ENCODE peak calls at places on chromosomes 3 and 15, in eight cellular contexts. One of them, this sample, is unnamed. For H3K4me1, the result is how much of the 10 kb centered on the place peaks cover.

GRCh38 chr3:67819447-67819846 is 165.0 kb upstream of the SUCLG2 start:
- DNase-seq in transverse colon: no peak
- DNase-seq in stomach: no peak
- DNase-seq in neuronal stem cell: peak
- DNase-seq in tibial artery: no peak
- DNase-seq in hepatocyte: peak
- DNase-seq in colonic mucosa: no peak
- DNase-seq in IMR-90: no peak
- DNase-seq in this sample: no peak

GRCh38 chr3:152910966-152911365 is 76.0 kb downstream of the P2RY1 start:
- DNase-seq in transverse colon: no peak
- DNase-seq in stomach: no peak
- DNase-seq in neuronal stem cell: no peak
- DNase-seq in tibial artery: no peak
- DNase-seq in hepatocyte: peak
- DNase-seq in colonic mucosa: no peak
- DNase-seq in IMR-90: no peak
- DNase-seq in this sample: no peak

GRCh38 chr15:69056365-69056764 is 41.9 kb downstream of the NOX5 start:
- DNase-seq in transverse colon: no peak
- DNase-seq in stomach: no peak
- DNase-seq in neuronal stem cell: no peak
- DNase-seq in tibial artery: no peak
- DNase-seq in hepatocyte: peak
- DNase-seq in colonic mucosa: no peak
- DNase-seq in IMR-90: no peak
- DNase-seq in this sample: peak

GRCh38 chr3:47356201-47356600 is 24.6 kb upstream of the PTPN23 start:
- DNase-seq in transverse colon: no peak
- DNase-seq in stomach: no peak
- DNase-seq in neuronal stem cell: no peak
- DNase-seq in tibial artery: no peak
- DNase-seq in hepatocyte: no peak
- DNase-seq in colonic mucosa: no peak
- DNase-seq in IMR-90: no peak
- DNase-seq in this sample: no peak

GRCh38 chr3:129057249-129057648 is 3.3 kb upstream of the GP9 start:
- DNase-seq in transverse colon: no peak
- DNase-seq in stomach: no peak
- DNase-seq in neuronal stem cell: no peak
- DNase-seq in tibial artery: no peak
- DNase-seq in hepatocyte: no peak
- DNase-seq in colonic mucosa: no peak
- DNase-seq in IMR-90: no peak
- DNase-seq in this sample: no peak

GRCh38 chr15:88477885-88478284 is 10.4 kb downstream of the MRPS11 start:
- DNase-seq in transverse colon: no peak
- DNase-seq in stomach: no peak
- DNase-seq in neuronal stem cell: no peak
- DNase-seq in tibial artery: no peak
- DNase-seq in hepatocyte: no peak
- DNase-seq in colonic mucosa: no peak
- DNase-seq in IMR-90: no peak
- DNase-seq in this sample: no peak

GRCh38 chr3:165404357-165405042 is 208.3 kb upstream of the SLITRK3 start:
- DNase-seq in transverse colon: no peak
- DNase-seq in stomach: no peak
- DNase-seq in neuronal stem cell: no peak
- DNase-seq in tibial artery: no peak
- DNase-seq in hepatocyte: peak
- DNase-seq in colonic mucosa: no peak
- DNase-seq in IMR-90: no peak
- DNase-seq in this sample: no peak

GRCh38 chr15:85475317-85475701 is 94.9 kb downstream of the AKAP13 start:
- DNase-seq in transverse colon: no peak
- DNase-seq in stomach: no peak
- DNase-seq in neuronal stem cell: no peak
- DNase-seq in tibial artery: no peak
- DNase-seq in hepatocyte: no peak
- DNase-seq in colonic mucosa: no peak
- DNase-seq in IMR-90: no peak
- DNase-seq in this sample: no peak

GRCh38 chr3:112376996-112377395 is 44.0 kb downstream of the CD200 start:
- DNase-seq in transverse colon: no peak
- DNase-seq in stomach: no peak
- DNase-seq in neuronal stem cell: no peak
- DNase-seq in tibial artery: no peak
- DNase-seq in hepatocyte: peak
- DNase-seq in colonic mucosa: no peak
- DNase-seq in IMR-90: peak
- DNase-seq in this sample: no peak

GRCh38 chr15:98725874-98726273 is 77.5 kb downstream of the IGF1R start:
- DNase-seq in transverse colon: peak
- DNase-seq in stomach: peak
- DNase-seq in neuronal stem cell: no peak
- DNase-seq in tibial artery: no peak
- DNase-seq in hepatocyte: no peak
- DNase-seq in colonic mucosa: peak
- DNase-seq in IMR-90: no peak
- DNase-seq in this sample: no peak

GRCh38 chr15:98728107-98728810 is 79.9 kb downstream of the IGF1R start:
- DNase-seq in transverse colon: no peak
- DNase-seq in stomach: no peak
- DNase-seq in neuronal stem cell: no peak
- DNase-seq in tibial artery: no peak
- DNase-seq in hepatocyte: no peak
- DNase-seq in colonic mucosa: no peak
- DNase-seq in IMR-90: no peak
- DNase-seq in this sample: no peak

GRCh38 chr15:98729446-98730042 is 81.2 kb downstream of the IGF1R start:
- DNase-seq in transverse colon: no peak
- DNase-seq in stomach: no peak
- DNase-seq in neuronal stem cell: no peak
- DNase-seq in tibial artery: no peak
- DNase-seq in hepatocyte: no peak
- DNase-seq in colonic mucosa: no peak
- DNase-seq in IMR-90: no peak
- DNase-seq in this sample: peak

GRCh38 chr15:98728811-98729160 is 80.4 kb downstream of the IGF1R start:
- DNase-seq in transverse colon: no peak
- DNase-seq in stomach: no peak
- DNase-seq in neuronal stem cell: no peak
- DNase-seq in tibial artery: no peak
- DNase-seq in hepatocyte: no peak
- DNase-seq in colonic mucosa: no peak
- DNase-seq in IMR-90: no peak
- DNase-seq in this sample: no peak

DNA sequence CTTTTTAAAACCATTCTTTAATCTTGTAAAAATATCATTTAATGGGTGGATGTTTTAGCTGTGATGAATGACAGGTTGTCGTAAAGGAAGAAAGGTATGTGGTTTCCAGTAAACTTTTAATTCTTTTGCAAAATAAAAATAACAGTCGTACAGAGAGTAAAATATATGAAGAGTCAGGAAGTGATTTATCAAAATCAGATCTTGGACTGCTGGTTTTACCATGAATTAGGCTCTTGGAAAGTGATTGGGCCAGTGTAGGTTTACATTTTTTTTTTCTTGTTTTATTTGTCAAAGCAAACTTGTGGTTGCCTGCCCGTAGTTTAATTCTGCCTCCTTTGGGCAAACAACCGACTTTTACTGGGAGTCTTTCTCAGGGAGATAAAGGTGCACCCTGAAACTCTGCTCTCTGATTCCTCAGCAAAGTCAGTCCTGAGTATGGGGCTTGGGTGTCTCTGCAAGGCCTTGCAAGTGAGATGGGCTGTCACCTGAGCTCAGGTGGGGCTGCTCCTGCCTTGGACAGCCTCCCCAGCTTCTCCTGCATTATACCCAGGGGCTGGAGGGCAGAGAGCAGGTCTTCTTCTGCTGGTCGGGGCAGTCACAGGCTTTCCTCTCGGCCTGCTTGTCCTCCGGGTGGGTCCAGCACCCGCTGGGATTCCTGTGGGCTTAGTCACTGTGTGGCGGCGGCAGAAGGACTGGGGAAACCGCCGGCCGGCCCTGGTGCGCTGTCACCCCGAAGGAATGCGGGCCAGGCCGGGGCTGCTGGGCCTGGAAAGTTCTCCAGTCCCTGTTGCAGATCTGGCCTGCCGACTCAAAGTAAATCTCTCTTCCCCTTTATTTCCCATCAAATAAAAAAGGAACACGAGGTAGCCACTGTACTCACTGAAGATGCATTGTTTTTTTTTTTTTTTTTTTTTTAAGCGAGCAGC is 79.0 kb downstream of the IGF1R start:
- DNase-seq in transverse colon: peak
- DNase-seq in stomach: peak
- DNase-seq in neuronal stem cell: peak
- DNase-seq in tibial artery: peak
- DNase-seq in hepatocyte: peak
- DNase-seq in colonic mucosa: peak
- DNase-seq in IMR-90: peak
- DNase-seq in this sample: peak
- H3K27ac ChIP-seq in transverse colon: peak
- H3K27ac ChIP-seq in stomach: peak
- H3K27ac ChIP-seq in neuronal stem cell: peak
- H3K27ac ChIP-seq in tibial artery: peak
- H3K27ac ChIP-seq in hepatocyte: peak
- H3K27ac ChIP-seq in colonic mucosa: peak
- H3K27ac ChIP-seq in IMR-90: peak
- H3K27ac ChIP-seq in this sample: peak

GRCh38 chr15:67884514-67885225 is 44.8 kb upstream of the RNU6-1 start:
- DNase-seq in transverse colon: peak
- DNase-seq in stomach: peak
- DNase-seq in neuronal stem cell: peak
- DNase-seq in tibial artery: peak
- DNase-seq in hepatocyte: peak
- DNase-seq in colonic mucosa: peak
- DNase-seq in IMR-90: peak
- DNase-seq in this sample: peak
- H3K4me1 ChIP-seq in transverse colon: under half
- H3K4me1 ChIP-seq in stomach: under half
- H3K4me1 ChIP-seq in neuronal stem cell: under half
- H3K4me1 ChIP-seq in tibial artery: under half
- H3K4me1 ChIP-seq in hepatocyte: under half
- H3K4me1 ChIP-seq in colonic mucosa: under half
- H3K4me1 ChIP-seq in IMR-90: under half
- H3K4me1 ChIP-seq in this sample: under half

DNA sequence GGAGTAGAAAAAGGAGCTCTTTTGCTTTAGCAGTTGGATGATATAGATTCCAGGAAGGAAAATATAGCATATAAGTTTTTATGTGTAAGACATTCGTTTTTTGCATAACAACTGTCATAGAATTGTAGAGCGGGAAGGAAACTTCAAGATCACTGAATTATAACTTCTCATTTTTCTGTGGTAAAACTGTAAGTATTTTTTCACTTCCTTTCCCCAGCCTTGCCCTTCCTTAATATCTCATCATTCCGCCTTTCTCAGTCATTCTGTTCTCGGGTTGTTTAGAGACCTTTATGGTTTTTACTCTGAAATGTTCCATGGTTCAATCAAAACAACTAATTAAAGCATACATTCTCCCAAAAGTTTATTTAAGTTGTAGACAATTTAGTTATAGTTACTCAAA is 1.1 kb downstream of the EAF2 start:
- DNase-seq in transverse colon: no peak
- DNase-seq in stomach: no peak
- DNase-seq in neuronal stem cell: no peak
- DNase-seq in tibial artery: no peak
- DNase-seq in hepatocyte: no peak
- DNase-seq in colonic mucosa: no peak
- DNase-seq in IMR-90: no peak
- DNase-seq in this sample: no peak
- H3K27ac ChIP-seq in transverse colon: peak
- H3K27ac ChIP-seq in stomach: no peak
- H3K27ac ChIP-seq in neuronal stem cell: no peak
- H3K27ac ChIP-seq in tibial artery: no peak
- H3K27ac ChIP-seq in hepatocyte: no peak
- H3K27ac ChIP-seq in colonic mucosa: no peak
- H3K27ac ChIP-seq in IMR-90: no peak
- H3K27ac ChIP-seq in this sample: no peak

DNA sequence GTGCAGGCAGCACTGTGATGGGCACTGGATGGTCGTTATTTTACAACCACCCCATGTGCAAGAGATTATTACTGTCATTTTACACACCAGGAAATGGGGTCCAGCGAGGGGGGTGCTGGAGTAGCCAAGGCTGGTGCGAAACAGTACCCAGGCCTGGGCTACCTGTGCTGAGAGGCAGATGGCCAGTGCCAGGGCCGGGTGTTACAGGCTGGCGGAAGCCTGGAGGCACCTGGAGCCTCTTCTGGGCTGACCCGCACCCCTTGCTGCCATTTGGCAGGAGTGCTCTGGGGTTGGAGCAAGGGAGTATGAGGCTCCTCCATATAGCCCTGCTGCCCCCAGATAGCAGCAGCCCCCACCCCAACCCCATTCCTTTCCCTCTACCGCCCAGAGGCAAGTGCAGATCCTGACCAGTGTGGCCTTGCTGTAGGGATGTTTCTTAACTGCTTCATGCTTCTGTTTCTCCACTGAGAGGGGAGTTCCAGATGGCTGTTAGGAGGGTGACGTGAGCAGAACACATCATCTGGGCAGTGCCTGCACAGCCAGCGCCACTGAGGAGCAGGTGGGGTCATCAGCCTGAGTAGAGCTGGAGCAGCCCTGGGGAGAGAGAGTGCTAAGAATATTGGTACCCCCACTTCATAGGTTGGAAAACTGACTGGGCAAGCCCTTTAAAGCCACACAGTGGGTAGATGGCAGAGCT is 15.3 kb downstream of the SNX33 start:
- DNase-seq in transverse colon: no peak
- DNase-seq in stomach: no peak
- DNase-seq in neuronal stem cell: no peak
- DNase-seq in tibial artery: no peak
- DNase-seq in hepatocyte: no peak
- DNase-seq in colonic mucosa: no peak
- DNase-seq in IMR-90: no peak
- DNase-seq in this sample: no peak
- H3K4me1 ChIP-seq in transverse colon: half or more
- H3K4me1 ChIP-seq in stomach: half or more
- H3K4me1 ChIP-seq in neuronal stem cell: under half
- H3K4me1 ChIP-seq in tibial artery: under half
- H3K4me1 ChIP-seq in hepatocyte: half or more
- H3K4me1 ChIP-seq in colonic mucosa: under half
- H3K4me1 ChIP-seq in IMR-90: under half
- H3K4me1 ChIP-seq in this sample: under half

DNA sequence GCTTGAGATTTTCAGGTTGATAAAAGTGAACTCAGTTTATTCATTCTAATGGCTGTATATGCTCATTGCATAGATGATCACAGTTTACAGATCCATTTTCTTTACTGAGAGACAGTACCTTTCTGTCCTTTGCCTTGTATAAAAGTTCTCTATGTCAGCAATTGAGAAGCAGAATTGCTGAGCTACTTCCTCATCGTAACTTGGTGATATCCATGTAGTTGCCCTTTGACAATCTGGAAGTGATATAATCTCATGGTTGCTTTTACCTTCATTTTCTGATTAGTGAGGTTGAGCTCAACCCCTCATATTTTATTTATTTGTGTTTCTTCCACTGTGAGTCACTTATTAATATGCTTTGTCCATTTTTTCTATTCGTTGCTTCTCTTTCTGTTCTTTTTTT is 696.4 kb downstream of the AGBL1 start:
- DNase-seq in transverse colon: no peak
- DNase-seq in stomach: no peak
- DNase-seq in neuronal stem cell: no peak
- DNase-seq in tibial artery: no peak
- DNase-seq in hepatocyte: no peak
- DNase-seq in colonic mucosa: no peak
- DNase-seq in IMR-90: no peak
- DNase-seq in this sample: no peak
- H3K27ac ChIP-seq in transverse colon: no peak
- H3K27ac ChIP-seq in stomach: no peak
- H3K27ac ChIP-seq in neuronal stem cell: no peak
- H3K27ac ChIP-seq in tibial artery: no peak
- H3K27ac ChIP-seq in hepatocyte: no peak
- H3K27ac ChIP-seq in colonic mucosa: no peak
- H3K27ac ChIP-seq in IMR-90: no peak
- H3K27ac ChIP-seq in this sample: no peak

This sample was measured in cardiac muscle cell.